ENCODE peak calls at places on chromosomes 5 and 9, in five cellular contexts. L is choroid plexus epithelial cell, Y is mucosa of descending colon, V is cardiac muscle cell, O is A549. G is an unnamed sample.

GRCh38 chr5:39411051-39411450 is 13.7 kb downstream of the DAB2 start:
- DNase-seq in Y (no peak), L (peak), V (peak), O (peak), G (peak)

GRCh38 chr5:10329808-10330481 is 22.2 kb upstream of the CMBL start:
- DNase-seq in O (no peak), Y (no peak), V (peak), L (peak), G (peak)

GRCh38 chr9:127509955-127510299 is 58.6 kb downstream of the LRSAM1 start:
- DNase-seq in L (no peak), V (no peak), Y (no peak), O (no peak), G (no peak)

GRCh38 chr5:110333384-110333783 is 393.1 kb downstream of the TMEM232 start:
- DNase-seq in O (peak), Y (no peak), L (peak), V (peak), G (no peak)

GRCh38 chr5:156128026-156128425 is 198.9 kb upstream of the SGCD start:
- DNase-seq in Y (no peak), V (peak), L (no peak), O (no peak), G (no peak)

GRCh38 chr5:150562832-150563231 is 54.9 kb downstream of the NDST1 start:
- DNase-seq in L (peak), V (peak), O (peak), Y (no peak), G (peak)

GRCh38 chr5:152329896-152330295 is 75.2 kb downstream of the NMUR2 start:
- DNase-seq in V (no peak), O (no peak), Y (no peak), L (no peak), G (no peak)

GRCh38 chr5:170633235-170634041 is 129.6 kb downstream of the KCNIP1 start:
- DNase-seq in V (peak), O (peak), L (peak), Y (no peak), G (peak)

GRCh38 chr9:101706929-101707328 is 31.5 kb downstream of the GRIN3A start:
- DNase-seq in Y (no peak), V (no peak), L (no peak), O (no peak), G (no peak)

GRCh38 chr9:114386886-114387677 is 700 bp downstream of the AKNA start:
- DNase-seq in L (no peak), O (no peak), V (peak), Y (peak), G (peak)

GRCh38 chr5:147686421-147686820 is 96.1 kb downstream of the JAKMIP2 start:
- DNase-seq in V (no peak), L (no peak), Y (no peak), O (no peak), G (no peak)

GRCh38 chr5:178399723-178400115 is 167.1 kb upstream of the PHYKPL start:
- DNase-seq in V (no peak), L (no peak), O (no peak), Y (no peak), G (no peak)

GRCh38 chr5:32709789-32710334 is 1.3 kb upstream of the NPR3 start:
- DNase-seq in Y (peak), V (peak), L (peak), O (peak), G (peak)

GRCh38 chr9:129908846-129909245 is 73.6 kb downstream of the USP20 start:
- DNase-seq in Y (no peak), V (no peak), O (no peak), L (no peak), G (no peak)

GRCh38 chr5:61827445-61827975 is 478.5 kb upstream of the KIF2A start:
- DNase-seq in V (peak), L (no peak), Y (no peak), O (no peak), G (peak)

GRCh38 chr5:98173334-98173733 is 600.1 kb upstream of the RGMB start:
- DNase-seq in L (peak), O (no peak), Y (no peak), V (peak), G (no peak)

GRCh38 chr9:86045654-86046053 is 53.7 kb downstream of the GOLM1 start:
- DNase-seq in O (no peak), Y (no peak), L (no peak), V (no peak), G (no peak)

GRCh38 chr5:42629284-42629683 is 127.3 kb upstream of the CCDC152 start:
- DNase-seq in Y (no peak), O (no peak), V (no peak), L (no peak), G (no peak)

GRCh38 chr5:22649076-22649475 is 204.1 kb downstream of the CDH12 start:
- DNase-seq in O (no peak), V (peak), L (no peak), Y (no peak), G (no peak)

GRCh38 chr5:14447958-14448881 is 133.4 kb upstream of the OTULINL start:
- DNase-seq in V (peak), O (no peak), Y (no peak), L (peak), G (peak)

GRCh38 chr5:3234566-3234965 is 361.1 kb upstream of the IRX1 start:
- DNase-seq in L (no peak), V (no peak), Y (no peak), O (no peak), G (no peak)

GRCh38 chr5:101580591-101580990 is 677.5 kb upstream of the ST8SIA4 start:
- DNase-seq in O (no peak), Y (no peak), V (no peak), L (no peak), G (no peak)

GRCh38 chr5:2748841-2749513 is 2.5 kb downstream of the IRX2 start:
- DNase-seq in L (no peak), V (no peak), Y (no peak), O (no peak), G (no peak)

GRCh38 chr5:178416919-178417318 is 173.3 kb downstream of the COL23A1 start:
- DNase-seq in O (peak), L (peak), Y (no peak), V (peak), G (no peak)

DNA sequence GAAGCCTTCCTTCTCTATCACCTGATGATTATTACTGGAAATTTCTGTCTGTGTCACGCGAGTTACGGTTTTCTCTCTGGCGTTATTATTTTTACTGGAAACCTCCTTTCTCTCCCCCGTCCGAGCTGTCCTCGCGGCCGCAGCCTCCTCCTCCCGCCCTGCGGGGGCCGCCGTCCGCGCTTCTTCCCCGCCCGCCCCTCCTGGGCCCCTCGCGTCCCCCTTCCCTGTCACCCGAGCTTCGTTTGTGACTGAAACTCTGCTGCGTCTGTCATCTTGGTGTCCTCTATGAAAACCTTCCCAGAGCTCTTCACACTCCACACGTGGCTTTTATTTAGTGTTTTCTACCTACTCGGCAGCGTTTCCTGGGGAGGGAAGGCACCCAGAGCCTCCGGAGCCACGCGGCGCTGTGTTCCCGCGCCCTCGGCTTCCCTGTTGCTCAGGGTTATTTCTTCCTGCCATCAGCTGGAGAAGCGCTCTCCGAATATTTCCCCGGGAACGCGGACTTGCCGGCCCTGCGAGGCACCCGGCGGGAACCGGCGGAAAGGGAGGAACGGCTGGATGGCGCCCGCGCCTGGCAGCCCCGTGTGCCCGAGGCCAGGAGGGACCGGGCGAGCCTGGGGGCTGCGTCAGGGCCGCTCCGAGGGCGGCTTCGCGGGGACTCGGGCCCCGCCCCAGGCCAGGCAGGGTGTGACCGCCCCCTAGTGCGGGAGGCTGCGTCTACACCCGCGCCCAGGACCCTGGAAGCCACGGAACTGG is 33.9 kb downstream of the TRIP13 start:
- DNase-seq in O (no peak), V (peak), L (peak), Y (no peak), G (no peak)
- H3K4me3 ChIP-seq in O (no peak), V (peak), L (peak), Y (no peak), G (peak)

GRCh38 chr5:174751154-174751990 is 27.0 kb downstream of the MSX2 start:
- DNase-seq in Y (no peak), O (no peak), L (peak), V (peak), G (no peak)
- H3K4me3 ChIP-seq in Y (no peak), O (no peak), L (peak), V (peak), G (peak)

GRCh38 chr9:97768731-97769130 is 71.6 kb upstream of the XPA start:
- DNase-seq in Y (no peak), L (peak), O (no peak), V (peak), G (peak)

GRCh38 chr9:97766610-97767009 is 69.5 kb upstream of the XPA start:
- DNase-seq in L (no peak), V (no peak), Y (no peak), O (no peak), G (no peak)

GRCh38 chr9:97769208-97769607 is 72.1 kb upstream of the XPA start:
- DNase-seq in L (no peak), O (no peak), V (no peak), Y (no peak), G (no peak)

GRCh38 chr9:97766092-97766491 is 69.0 kb upstream of the XPA start:
- DNase-seq in L (no peak), O (no peak), Y (no peak), V (peak), G (peak)

GRCh38 chr9:97767891-97768290 is 70.8 kb upstream of the XPA start:
- DNase-seq in V (no peak), O (no peak), L (no peak), Y (no peak), G (no peak)
- H3K4me3 ChIP-seq in V (no peak), O (no peak), L (no peak), Y (no peak), G (no peak)

GRCh38 chr5:158563774-158564390 is 535.8 kb downstream of the EBF1 start:
- DNase-seq in V (no peak), Y (no peak), O (no peak), L (no peak), G (no peak)

GRCh38 chr5:158565017-158565789 is 534.5 kb downstream of the EBF1 start:
- DNase-seq in Y (no peak), O (no peak), L (no peak), V (no peak), G (no peak)

GRCh38 chr5:158559066-158559465 is 540.6 kb downstream of the EBF1 start:
- DNase-seq in Y (no peak), L (no peak), O (no peak), V (no peak), G (no peak)

GRCh38 chr5:158559643-158560042 is 540.1 kb downstream of the EBF1 start:
- DNase-seq in L (no peak), V (no peak), Y (no peak), O (no peak), G (no peak)

GRCh38 chr5:158560170-158560569 is 539.5 kb downstream of the EBF1 start:
- DNase-seq in O (no peak), L (peak), Y (no peak), V (peak), G (no peak)
- H3K4me3 ChIP-seq in O (no peak), L (no peak), Y (no peak), V (no peak), G (no peak)

DNA sequence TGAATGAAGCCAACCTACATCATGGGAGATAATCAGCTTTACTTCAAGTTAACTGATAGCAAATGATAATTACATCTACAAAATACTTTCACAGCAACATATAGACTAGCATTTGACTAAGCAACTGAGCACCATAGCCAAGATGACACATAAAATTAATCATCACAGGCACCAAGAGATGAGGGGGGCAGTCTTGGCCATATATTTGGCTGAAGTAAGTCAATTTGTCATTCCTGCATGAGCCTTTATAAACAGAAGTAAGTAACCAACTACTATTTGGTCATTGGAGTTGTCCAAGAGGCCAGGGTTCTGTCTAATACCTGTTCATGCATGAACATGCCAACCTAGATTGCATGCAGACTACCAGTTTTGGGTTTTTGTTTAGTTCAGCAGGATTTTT is 53.6 kb downstream of the PDCD1LG2 start:
- DNase-seq in L (no peak), O (no peak), Y (no peak), V (no peak), G (no peak)
- H3K4me3 ChIP-seq in L (no peak), O (no peak), Y (no peak), V (no peak), G (no peak)

GRCh38 chr5:132663771-132664695 is 6.1 kb downstream of the IL13 start:
- DNase-seq in L (no peak), O (no peak), V (no peak), Y (no peak), G (peak)

GRCh38 chr5:132664696-132665209 is 6.8 kb downstream of the IL13 start:
- DNase-seq in L (no peak), O (no peak), V (no peak), Y (no peak), G (no peak)

GRCh38 chr5:132661231-132662003 is 3.4 kb downstream of the IL13 start:
- DNase-seq in Y (no peak), O (no peak), L (peak), V (no peak), G (no peak)

GRCh38 chr5:132662004-132662401 is 4.0 kb downstream of the IL13 start:
- DNase-seq in O (no peak), L (no peak), V (no peak), Y (no peak), G (no peak)

DNA sequence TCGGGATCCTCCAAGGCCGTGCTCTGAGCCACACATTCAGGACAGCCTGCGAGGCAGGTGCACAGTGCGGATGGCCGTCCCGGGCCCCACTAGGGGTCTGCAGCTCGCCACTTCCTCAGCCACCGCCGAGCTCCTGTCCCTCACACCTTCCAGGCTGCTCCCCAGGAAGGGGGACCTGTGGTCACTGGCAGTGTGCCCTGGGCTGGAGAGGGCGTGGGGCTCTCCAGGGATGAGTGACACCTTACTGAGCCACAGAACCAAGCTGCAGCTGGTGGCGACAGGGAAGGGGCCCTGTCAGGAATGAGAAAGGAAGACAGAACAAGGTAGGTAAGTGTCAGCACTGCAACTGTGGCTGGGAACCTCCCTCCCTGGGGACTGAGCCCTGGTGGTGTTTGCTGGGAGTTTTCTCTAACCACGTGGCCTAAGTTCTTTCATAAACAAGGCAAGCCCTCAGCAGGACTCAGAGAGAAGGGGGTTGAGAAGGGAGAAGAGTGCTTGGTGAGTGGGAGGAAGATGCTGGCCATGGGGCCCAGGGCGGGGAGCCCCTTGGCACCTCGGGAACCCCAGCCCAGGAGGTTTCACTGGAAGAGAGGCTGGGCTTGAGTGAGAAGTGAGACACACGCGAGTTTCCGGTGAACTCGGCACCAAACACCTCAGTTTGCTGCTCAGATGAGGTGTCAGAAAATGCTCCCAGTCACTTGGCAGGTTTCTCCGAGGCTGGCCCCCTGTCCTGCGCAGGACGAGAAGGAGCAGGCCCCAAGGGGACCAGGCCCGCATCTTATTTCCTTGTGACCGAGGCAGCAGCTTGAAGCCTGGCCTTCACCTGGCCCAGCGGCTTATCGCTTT is 5.2 kb downstream of the IL13 start:
- DNase-seq in V (peak), Y (no peak), O (peak), L (peak), G (peak)
- H3K4me3 ChIP-seq in V (no peak), Y (no peak), O (no peak), L (no peak), G (no peak)

GRCh38 chr5:149411738-149412519 is 32.8 kb upstream of the IL17B start:
- DNase-seq in O (no peak), V (no peak), L (no peak), Y (no peak), G (peak)
- H3K4me3 ChIP-seq in O (no peak), V (no peak), L (no peak), Y (no peak), G (peak)

GRCh38 chr5:138180183-138180782 is 1.4 kb downstream of the KIF20A start:
- DNase-seq in V (peak), O (peak), Y (no peak), L (peak), G (peak)
- H3K4me3 ChIP-seq in V (peak), O (peak), Y (no peak), L (no peak), G (peak)

GRCh38 chr5:53825926-53826325 is 265.5 kb downstream of the NDUFS4 start:
- DNase-seq in O (no peak), Y (no peak), L (no peak), V (no peak), G (no peak)

GRCh38 chr5:53826503-53826902 is 266.1 kb downstream of the NDUFS4 start:
- DNase-seq in V (no peak), Y (no peak), L (no peak), O (no peak), G (no peak)

GRCh38 chr5:53827072-53827471 is 266.6 kb downstream of the NDUFS4 start:
- DNase-seq in V (no peak), O (no peak), L (no peak), Y (no peak), G (no peak)

DNA sequence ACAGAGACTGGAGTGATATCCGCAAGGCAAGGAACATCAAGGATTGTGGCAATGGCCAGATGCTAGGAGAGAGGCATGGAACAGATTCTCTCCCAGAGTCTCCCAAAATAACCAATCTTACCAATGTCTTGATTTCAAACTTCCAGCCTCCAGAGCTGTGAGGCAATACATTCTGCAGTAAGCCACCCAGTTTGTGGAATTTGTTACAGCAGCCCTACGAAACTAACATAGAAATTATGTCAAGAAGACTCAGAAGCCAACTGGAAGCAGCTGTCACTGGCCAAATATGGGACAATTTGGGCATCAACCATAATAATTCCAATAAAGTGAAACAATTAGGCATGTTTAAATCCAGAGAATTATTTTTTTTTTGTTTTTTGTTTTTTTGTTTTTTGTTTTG is 271.1 kb downstream of the NDUFS4 start:
- DNase-seq in V (no peak), Y (no peak), L (no peak), O (no peak), G (no peak)
- H3K4me3 ChIP-seq in V (no peak), Y (no peak), L (no peak), O (no peak), G (no peak)